ENCODE peak calls at places on chromosomes 7 and 10, in ten cellular contexts. One of them, this sample, is unnamed.
A peak's percentile ranks its signal among the peaks of the same experiment; 100 is the strongest.

GRCh38 chr10:1205450-1206030 is 149.4 kb downstream of the WDR37 start:
- DNase-seq in cardiac septum: no peak
- DNase-seq in lung microvascular endothelial cell: no peak
- DNase-seq in Right ventricle myocardium superior: no peak
- DNase-seq in posterior vena cava: no peak
- DNase-seq in tibial nerve: no peak
- DNase-seq in activated CD4-positive, alpha-beta T cell treated with anti-CD3 and anti-CD28 coated beads, Interleukin-2, amount 10 ng/mL, durations not matched to agents 7 days and 5 days: no peak
- DNase-seq in AG09309: no peak
- DNase-seq in T-cell: no peak
- DNase-seq in Right ventricle myocardium inferior: no peak
- DNase-seq in this sample: no peak

GRCh38 chr7:140176271-140176701 is 497 bp downstream of the KDM7A start:
- DNase-seq in Right ventricle myocardium inferior: no peak
- DNase-seq in Right ventricle myocardium superior: peak; percentile 42
- DNase-seq in posterior vena cava: no peak
- DNase-seq in lung microvascular endothelial cell: peak; percentile 28
- DNase-seq in cardiac septum: no peak
- DNase-seq in activated CD4-positive, alpha-beta T cell treated with anti-CD3 and anti-CD28 coated beads, Interleukin-2, amount 10 ng/mL, durations not matched to agents 7 days and 5 days: no peak
- DNase-seq in AG09309: no peak
- DNase-seq in T-cell: no peak
- DNase-seq in tibial nerve: no peak
- DNase-seq in this sample: peak; percentile 28

GRCh38 chr7:151080091-151080521 is 503 bp downstream of the FASTK start:
- DNase-seq in Right ventricle myocardium inferior: peak; percentile 74
- DNase-seq in AG09309: no peak
- DNase-seq in lung microvascular endothelial cell: peak; percentile 50
- DNase-seq in activated CD4-positive, alpha-beta T cell treated with anti-CD3 and anti-CD28 coated beads, Interleukin-2, amount 10 ng/mL, durations not matched to agents 7 days and 5 days: no peak
- DNase-seq in T-cell: no peak
- DNase-seq in cardiac septum: no peak
- DNase-seq in posterior vena cava: no peak
- DNase-seq in tibial nerve: no peak
- DNase-seq in Right ventricle myocardium superior: peak; percentile 60
- DNase-seq in this sample: peak; percentile 47

GRCh38 chr7:33459340-33459751 is 330.0 kb downstream of the BBS9 start:
- DNase-seq in AG09309: peak; percentile 52
- DNase-seq in Right ventricle myocardium inferior: no peak
- DNase-seq in Right ventricle myocardium superior: no peak
- DNase-seq in tibial nerve: no peak
- DNase-seq in lung microvascular endothelial cell: peak; percentile 53
- DNase-seq in posterior vena cava: no peak
- DNase-seq in T-cell: no peak
- DNase-seq in cardiac septum: no peak
- DNase-seq in activated CD4-positive, alpha-beta T cell treated with anti-CD3 and anti-CD28 coated beads, Interleukin-2, amount 10 ng/mL, durations not matched to agents 7 days and 5 days: no peak
- DNase-seq in this sample: peak; percentile 66

GRCh38 chr10:111112333-111112732 is 35.5 kb downstream of the ADRA2A start:
- DNase-seq in cardiac septum: no peak
- DNase-seq in T-cell: no peak
- DNase-seq in activated CD4-positive, alpha-beta T cell treated with anti-CD3 and anti-CD28 coated beads, Interleukin-2, amount 10 ng/mL, durations not matched to agents 7 days and 5 days: no peak
- DNase-seq in AG09309: no peak
- DNase-seq in posterior vena cava: no peak
- DNase-seq in lung microvascular endothelial cell: no peak
- DNase-seq in Right ventricle myocardium superior: no peak
- DNase-seq in Right ventricle myocardium inferior: no peak
- DNase-seq in tibial nerve: no peak
- DNase-seq in this sample: no peak

GRCh38 chr10:110459600-110459999 is 38.1 kb upstream of the DUSP5 start:
- DNase-seq in cardiac septum: no peak
- DNase-seq in T-cell: no peak
- DNase-seq in tibial nerve: no peak
- DNase-seq in AG09309: no peak
- DNase-seq in Right ventricle myocardium inferior: no peak
- DNase-seq in Right ventricle myocardium superior: no peak
- DNase-seq in lung microvascular endothelial cell: no peak
- DNase-seq in posterior vena cava: no peak
- DNase-seq in activated CD4-positive, alpha-beta T cell treated with anti-CD3 and anti-CD28 coated beads, Interleukin-2, amount 10 ng/mL, durations not matched to agents 7 days and 5 days: no peak
- DNase-seq in this sample: no peak

GRCh38 chr7:159192761-159193453 is 48.2 kb upstream of the VIPR2 start:
- DNase-seq in T-cell: no peak
- DNase-seq in cardiac septum: no peak
- DNase-seq in posterior vena cava: no peak
- DNase-seq in lung microvascular endothelial cell: no peak
- DNase-seq in AG09309: no peak
- DNase-seq in activated CD4-positive, alpha-beta T cell treated with anti-CD3 and anti-CD28 coated beads, Interleukin-2, amount 10 ng/mL, durations not matched to agents 7 days and 5 days: no peak
- DNase-seq in tibial nerve: no peak
- DNase-seq in Right ventricle myocardium superior: no peak
- DNase-seq in Right ventricle myocardium inferior: no peak
- DNase-seq in this sample: no peak

GRCh38 chr10:33804534-33804933 is 470.1 kb upstream of the NRP1 start:
- DNase-seq in posterior vena cava: no peak
- DNase-seq in Right ventricle myocardium inferior: no peak
- DNase-seq in AG09309: no peak
- DNase-seq in lung microvascular endothelial cell: no peak
- DNase-seq in T-cell: no peak
- DNase-seq in cardiac septum: no peak
- DNase-seq in tibial nerve: no peak
- DNase-seq in activated CD4-positive, alpha-beta T cell treated with anti-CD3 and anti-CD28 coated beads, Interleukin-2, amount 10 ng/mL, durations not matched to agents 7 days and 5 days: no peak
- DNase-seq in Right ventricle myocardium superior: no peak
- DNase-seq in this sample: no peak

GRCh38 chr7:38840736-38841460 is 68.1 kb downstream of the VPS41 start:
- DNase-seq in cardiac septum: no peak
- DNase-seq in AG09309: peak; percentile 31
- DNase-seq in Right ventricle myocardium inferior: no peak
- DNase-seq in T-cell: no peak
- DNase-seq in activated CD4-positive, alpha-beta T cell treated with anti-CD3 and anti-CD28 coated beads, Interleukin-2, amount 10 ng/mL, durations not matched to agents 7 days and 5 days: no peak
- DNase-seq in tibial nerve: no peak
- DNase-seq in lung microvascular endothelial cell: peak; percentile 38
- DNase-seq in Right ventricle myocardium superior: no peak
- DNase-seq in posterior vena cava: no peak
- DNase-seq in this sample: no peak

GRCh38 chr10:100370976-100371706 is 24.1 kb downstream of the SCD start:
- DNase-seq in cardiac septum: peak; percentile 87
- DNase-seq in activated CD4-positive, alpha-beta T cell treated with anti-CD3 and anti-CD28 coated beads, Interleukin-2, amount 10 ng/mL, durations not matched to agents 7 days and 5 days: peak; percentile 58
- DNase-seq in AG09309: peak; percentile 39
- DNase-seq in lung microvascular endothelial cell: peak; percentile 71
- DNase-seq in Right ventricle myocardium superior: peak; percentile 86
- DNase-seq in Right ventricle myocardium inferior: peak; percentile 88
- DNase-seq in posterior vena cava: peak; percentile 93
- DNase-seq in tibial nerve: peak; percentile 68
- DNase-seq in T-cell: peak; percentile 33
- DNase-seq in this sample: no peak

GRCh38 chr7:70752794-70753241 is 379.1 kb upstream of the GALNT17 start:
- DNase-seq in tibial nerve: no peak
- DNase-seq in Right ventricle myocardium inferior: no peak
- DNase-seq in activated CD4-positive, alpha-beta T cell treated with anti-CD3 and anti-CD28 coated beads, Interleukin-2, amount 10 ng/mL, durations not matched to agents 7 days and 5 days: no peak
- DNase-seq in cardiac septum: no peak
- DNase-seq in AG09309: peak; percentile 39
- DNase-seq in posterior vena cava: no peak
- DNase-seq in T-cell: no peak
- DNase-seq in lung microvascular endothelial cell: no peak
- DNase-seq in Right ventricle myocardium superior: no peak
- DNase-seq in this sample: no peak

GRCh38 chr10:17910144-17910789 is 41.5 kb upstream of the SLC39A12 start:
- DNase-seq in posterior vena cava: no peak
- DNase-seq in AG09309: peak; percentile 21
- DNase-seq in T-cell: no peak
- DNase-seq in Right ventricle myocardium inferior: no peak
- DNase-seq in lung microvascular endothelial cell: peak; percentile 38
- DNase-seq in cardiac septum: no peak
- DNase-seq in Right ventricle myocardium superior: no peak
- DNase-seq in activated CD4-positive, alpha-beta T cell treated with anti-CD3 and anti-CD28 coated beads, Interleukin-2, amount 10 ng/mL, durations not matched to agents 7 days and 5 days: peak; percentile 27
- DNase-seq in tibial nerve: peak; percentile 37
- DNase-seq in this sample: peak; percentile 50

GRCh38 chr10:21532694-21533576 is 1.1 kb upstream of the MLLT10 start:
- DNase-seq in T-cell: no peak
- DNase-seq in lung microvascular endothelial cell: no peak
- DNase-seq in cardiac septum: no peak
- DNase-seq in posterior vena cava: no peak
- DNase-seq in AG09309: no peak
- DNase-seq in Right ventricle myocardium superior: no peak
- DNase-seq in activated CD4-positive, alpha-beta T cell treated with anti-CD3 and anti-CD28 coated beads, Interleukin-2, amount 10 ng/mL, durations not matched to agents 7 days and 5 days: no peak
- DNase-seq in tibial nerve: no peak
- DNase-seq in Right ventricle myocardium inferior: no peak
- DNase-seq in this sample: no peak

GRCh38 chr7:36115448-36116321 is 37.4 kb upstream of the EEPD1 start:
- DNase-seq in posterior vena cava: peak; percentile 94
- DNase-seq in AG09309: peak; percentile 84
- DNase-seq in lung microvascular endothelial cell: peak; percentile 94
- DNase-seq in activated CD4-positive, alpha-beta T cell treated with anti-CD3 and anti-CD28 coated beads, Interleukin-2, amount 10 ng/mL, durations not matched to agents 7 days and 5 days: peak; percentile 67
- DNase-seq in tibial nerve: peak; percentile 27
- DNase-seq in Right ventricle myocardium superior: peak; percentile 75
- DNase-seq in Right ventricle myocardium inferior: no peak
- DNase-seq in T-cell: no peak
- DNase-seq in cardiac septum: no peak
- DNase-seq in this sample: peak; percentile 83

GRCh38 chr7:584122-584465 is 64.4 kb upstream of the PDGFA start:
- DNase-seq in cardiac septum: no peak
- DNase-seq in Right ventricle myocardium inferior: peak; percentile 68
- DNase-seq in Right ventricle myocardium superior: no peak
- DNase-seq in T-cell: peak; percentile 94
- DNase-seq in activated CD4-positive, alpha-beta T cell treated with anti-CD3 and anti-CD28 coated beads, Interleukin-2, amount 10 ng/mL, durations not matched to agents 7 days and 5 days: peak; percentile 94
- DNase-seq in posterior vena cava: peak; percentile 84
- DNase-seq in lung microvascular endothelial cell: no peak
- DNase-seq in AG09309: no peak
- DNase-seq in tibial nerve: no peak
- DNase-seq in this sample: no peak

GRCh38 chr7:5636914-5637313 is 144.5 kb downstream of the RNF216 start:
- DNase-seq in T-cell: no peak
- DNase-seq in activated CD4-positive, alpha-beta T cell treated with anti-CD3 and anti-CD28 coated beads, Interleukin-2, amount 10 ng/mL, durations not matched to agents 7 days and 5 days: no peak
- DNase-seq in Right ventricle myocardium superior: peak; percentile 80
- DNase-seq in Right ventricle myocardium inferior: no peak
- DNase-seq in AG09309: peak; percentile 52
- DNase-seq in tibial nerve: peak; percentile 44
- DNase-seq in cardiac septum: peak; percentile 80
- DNase-seq in posterior vena cava: peak; percentile 95
- DNase-seq in lung microvascular endothelial cell: peak; percentile 91
- DNase-seq in this sample: peak; percentile 87